ENCODE peak calls at places on chromosomes 12 and 14, in seven cellular contexts. One of them, this sample, is unnamed.

GRCh38 chr14:71142375-71143038 is 235.2 kb downstream of the PCNX1 start:
- DNase-seq in SJSA1: no peak
- DNase-seq in fibroblast of lung: peak; percentile 100
- DNase-seq in astrocyte: peak; percentile 100
- DNase-seq in CD4-positive, CD25-positive, alpha-beta regulatory T cell: no peak
- DNase-seq in thyroid gland: no peak
- DNase-seq in tibial nerve: no peak
- DNase-seq in this sample: peak; percentile 42

GRCh38 chr12:116319851-116320621 is 42.5 kb upstream of the MED13L start:
- DNase-seq in astrocyte: peak; percentile 97
- DNase-seq in CD4-positive, CD25-positive, alpha-beta regulatory T cell: no peak
- DNase-seq in fibroblast of lung: peak; percentile 98
- DNase-seq in SJSA1: peak; percentile 52
- DNase-seq in thyroid gland: peak; percentile 31
- DNase-seq in tibial nerve: no peak
- DNase-seq in this sample: no peak

GRCh38 chr12:89949457-89950195 is 241.0 kb upstream of the ATP2B1 start:
- DNase-seq in CD4-positive, CD25-positive, alpha-beta regulatory T cell: peak; percentile 51
- DNase-seq in thyroid gland: no peak
- DNase-seq in astrocyte: peak; percentile 78
- DNase-seq in SJSA1: no peak
- DNase-seq in fibroblast of lung: peak; percentile 83
- DNase-seq in tibial nerve: no peak
- DNase-seq in this sample: peak; percentile 36

GRCh38 chr12:66154776-66155175 is 15.0 kb downstream of the TMBIM4 start:
- DNase-seq in tibial nerve: no peak
- DNase-seq in astrocyte: no peak
- DNase-seq in SJSA1: no peak
- DNase-seq in CD4-positive, CD25-positive, alpha-beta regulatory T cell: no peak
- DNase-seq in fibroblast of lung: peak; percentile 25
- DNase-seq in thyroid gland: no peak
- DNase-seq in this sample: no peak

GRCh38 chr14:54589843-54590242 is 22.9 kb downstream of the SAMD4A start:
- DNase-seq in CD4-positive, CD25-positive, alpha-beta regulatory T cell: no peak
- DNase-seq in fibroblast of lung: peak; percentile 41
- DNase-seq in tibial nerve: no peak
- DNase-seq in astrocyte: no peak
- DNase-seq in SJSA1: no peak
- DNase-seq in thyroid gland: no peak
- DNase-seq in this sample: no peak

GRCh38 chr14:71355324-71356201 is 448.3 kb downstream of the PCNX1 start:
- DNase-seq in tibial nerve: no peak
- DNase-seq in thyroid gland: peak; percentile 34
- DNase-seq in CD4-positive, CD25-positive, alpha-beta regulatory T cell: no peak
- DNase-seq in astrocyte: peak; percentile 86
- DNase-seq in fibroblast of lung: peak; percentile 87
- DNase-seq in SJSA1: no peak
- DNase-seq in this sample: no peak

GRCh38 chr12:1630081-1630826 is 1.2 kb downstream of the WNT5B start:
- DNase-seq in SJSA1: peak; percentile 26
- DNase-seq in CD4-positive, CD25-positive, alpha-beta regulatory T cell: no peak
- DNase-seq in fibroblast of lung: no peak
- DNase-seq in thyroid gland: peak; percentile 69
- DNase-seq in astrocyte: no peak
- DNase-seq in tibial nerve: peak; percentile 41
- DNase-seq in this sample: peak; percentile 23

GRCh38 chr12:452667-453210 is 7.0 kb upstream of the B4GALNT3 start:
- DNase-seq in SJSA1: no peak
- DNase-seq in astrocyte: no peak
- DNase-seq in tibial nerve: no peak
- DNase-seq in thyroid gland: no peak
- DNase-seq in fibroblast of lung: no peak
- DNase-seq in CD4-positive, CD25-positive, alpha-beta regulatory T cell: peak; percentile 7
- DNase-seq in this sample: peak; percentile 62

GRCh38 chr14:25014440-25014839 is 35.5 kb downstream of the STXBP6 start:
- DNase-seq in tibial nerve: no peak
- DNase-seq in thyroid gland: peak; percentile 61
- DNase-seq in SJSA1: no peak
- DNase-seq in astrocyte: no peak
- DNase-seq in CD4-positive, CD25-positive, alpha-beta regulatory T cell: no peak
- DNase-seq in fibroblast of lung: no peak
- DNase-seq in this sample: no peak

GRCh38 chr14:104112113-104112505 is 26.3 kb upstream of the KIF26A start:
- DNase-seq in tibial nerve: no peak
- DNase-seq in fibroblast of lung: no peak
- DNase-seq in CD4-positive, CD25-positive, alpha-beta regulatory T cell: no peak
- DNase-seq in astrocyte: no peak
- DNase-seq in SJSA1: no peak
- DNase-seq in thyroid gland: no peak
- DNase-seq in this sample: no peak

GRCh38 chr12:14871886-14872285 is 13.8 kb downstream of the MGP start:
- DNase-seq in SJSA1: no peak
- DNase-seq in CD4-positive, CD25-positive, alpha-beta regulatory T cell: no peak
- DNase-seq in fibroblast of lung: no peak
- DNase-seq in tibial nerve: no peak
- DNase-seq in thyroid gland: no peak
- DNase-seq in astrocyte: no peak
- DNase-seq in this sample: no peak

GRCh38 chr12:131085125-131085815 is 131.6 kb downstream of the ADGRD1 start:
- DNase-seq in astrocyte: no peak
- DNase-seq in tibial nerve: peak; percentile 3
- DNase-seq in thyroid gland: peak; percentile 2
- DNase-seq in fibroblast of lung: no peak
- DNase-seq in SJSA1: no peak
- DNase-seq in CD4-positive, CD25-positive, alpha-beta regulatory T cell: no peak
- DNase-seq in this sample: no peak

GRCh38 chr12:46555379-46555778 is 182.8 kb upstream of the SLC38A2 start:
- DNase-seq in SJSA1: peak; percentile 67
- DNase-seq in tibial nerve: no peak
- DNase-seq in CD4-positive, CD25-positive, alpha-beta regulatory T cell: no peak
- DNase-seq in astrocyte: peak; percentile 90
- DNase-seq in thyroid gland: no peak
- DNase-seq in fibroblast of lung: peak; percentile 91
- DNase-seq in this sample: no peak

GRCh38 chr14:95774265-95775160 is 60.6 kb upstream of the TCL1A start:
- DNase-seq in SJSA1: peak; percentile 34
- DNase-seq in CD4-positive, CD25-positive, alpha-beta regulatory T cell: peak; percentile 2
- DNase-seq in thyroid gland: peak; percentile 23
- DNase-seq in fibroblast of lung: peak; percentile 4
- DNase-seq in astrocyte: no peak
- DNase-seq in tibial nerve: peak; percentile 35
- DNase-seq in this sample: peak; percentile 24

GRCh38 chr14:31945074-31945613 is 132.0 kb upstream of the ARHGAP5 start:
- DNase-seq in astrocyte: no peak
- DNase-seq in SJSA1: no peak
- DNase-seq in fibroblast of lung: no peak
- DNase-seq in thyroid gland: no peak
- DNase-seq in CD4-positive, CD25-positive, alpha-beta regulatory T cell: no peak
- DNase-seq in tibial nerve: no peak
- DNase-seq in this sample: no peak

GRCh38 chr14:97177016-97177415 is 379.8 kb downstream of the VRK1 start:
- DNase-seq in tibial nerve: no peak
- DNase-seq in SJSA1: peak; percentile 5
- DNase-seq in astrocyte: no peak
- DNase-seq in CD4-positive, CD25-positive, alpha-beta regulatory T cell: peak; percentile 25
- DNase-seq in thyroid gland: no peak
- DNase-seq in fibroblast of lung: peak; percentile 12
- DNase-seq in this sample: no peak

GRCh38 chr12:3751151-3752095 is 1.5 kb downstream of the CRACR2A start:
- DNase-seq in astrocyte: no peak
- DNase-seq in thyroid gland: no peak
- DNase-seq in CD4-positive, CD25-positive, alpha-beta regulatory T cell: no peak
- DNase-seq in tibial nerve: no peak
- DNase-seq in SJSA1: no peak
- DNase-seq in fibroblast of lung: no peak
- DNase-seq in this sample: no peak
- H3K4me3 ChIP-seq in astrocyte: peak overlapping the region; percentile 55
- H3K4me3 ChIP-seq in thyroid gland: no peak overlapping the region
- H3K4me3 ChIP-seq in CD4-positive, CD25-positive, alpha-beta regulatory T cell: peak overlapping the region; percentile 91
- H3K4me3 ChIP-seq in tibial nerve: peak overlapping the region; percentile 68
- H3K4me3 ChIP-seq in SJSA1: no peak overlapping the region
- H3K4me3 ChIP-seq in fibroblast of lung: no peak overlapping the region
- H3K4me3 ChIP-seq in this sample: peak overlapping the region; percentile 63

GRCh38 chr14:68971411-68972035 is 7.6 kb downstream of the ACTN1 start:
- DNase-seq in astrocyte: no peak
- DNase-seq in thyroid gland: no peak
- DNase-seq in tibial nerve: no peak
- DNase-seq in fibroblast of lung: no peak
- DNase-seq in CD4-positive, CD25-positive, alpha-beta regulatory T cell: no peak
- DNase-seq in SJSA1: no peak
- DNase-seq in this sample: no peak

GRCh38 chr14:68969278-68969677 is 9.8 kb downstream of the ACTN1 start:
- DNase-seq in fibroblast of lung: no peak
- DNase-seq in CD4-positive, CD25-positive, alpha-beta regulatory T cell: no peak
- DNase-seq in thyroid gland: no peak
- DNase-seq in astrocyte: no peak
- DNase-seq in tibial nerve: no peak
- DNase-seq in SJSA1: no peak
- DNase-seq in this sample: no peak

GRCh38 chr14:68972507-68973272 is 6.4 kb downstream of the ACTN1 start:
- DNase-seq in fibroblast of lung: peak; percentile 42
- DNase-seq in CD4-positive, CD25-positive, alpha-beta regulatory T cell: no peak
- DNase-seq in thyroid gland: no peak
- DNase-seq in SJSA1: no peak
- DNase-seq in astrocyte: no peak
- DNase-seq in tibial nerve: no peak
- DNase-seq in this sample: no peak

GRCh38 chr14:68970096-68970612 is 8.9 kb downstream of the ACTN1 start:
- DNase-seq in astrocyte: no peak
- DNase-seq in SJSA1: no peak
- DNase-seq in CD4-positive, CD25-positive, alpha-beta regulatory T cell: peak; percentile 18
- DNase-seq in fibroblast of lung: no peak
- DNase-seq in thyroid gland: peak; percentile 37
- DNase-seq in tibial nerve: no peak
- DNase-seq in this sample: peak; percentile 30

GRCh38 chr14:68970736-68971135 is 8.4 kb downstream of the ACTN1 start:
- DNase-seq in tibial nerve: no peak
- DNase-seq in thyroid gland: no peak
- DNase-seq in astrocyte: no peak
- DNase-seq in CD4-positive, CD25-positive, alpha-beta regulatory T cell: no peak
- DNase-seq in fibroblast of lung: no peak
- DNase-seq in SJSA1: no peak
- DNase-seq in this sample: no peak
- H3K27ac ChIP-seq in tibial nerve: peak overlapping the region; percentile 59
- H3K27ac ChIP-seq in thyroid gland: peak overlapping the region; percentile 35
- H3K27ac ChIP-seq in astrocyte: peak overlapping the region; percentile 26
- H3K27ac ChIP-seq in CD4-positive, CD25-positive, alpha-beta regulatory T cell: peak overlapping the region; percentile 86
- H3K27ac ChIP-seq in fibroblast of lung: no peak overlapping the region
- H3K27ac ChIP-seq in SJSA1: peak overlapping the region; percentile 13
- H3K27ac ChIP-seq in this sample: peak overlapping the region; percentile 73

GRCh38 chr12:57479376-57480115 is at the start of gene ARHGAP9:
- DNase-seq in thyroid gland: no peak
- DNase-seq in CD4-positive, CD25-positive, alpha-beta regulatory T cell: peak; percentile 53
- DNase-seq in fibroblast of lung: no peak
- DNase-seq in SJSA1: no peak
- DNase-seq in astrocyte: no peak
- DNase-seq in tibial nerve: no peak
- DNase-seq in this sample: no peak

GRCh38 chr12:57477710-57478681 is 1.7 kb downstream of the ARHGAP9 start:
- DNase-seq in CD4-positive, CD25-positive, alpha-beta regulatory T cell: peak; percentile 57
- DNase-seq in astrocyte: peak; percentile 35
- DNase-seq in tibial nerve: no peak
- DNase-seq in SJSA1: no peak
- DNase-seq in thyroid gland: no peak
- DNase-seq in fibroblast of lung: peak; percentile 50
- DNase-seq in this sample: peak; percentile 24

GRCh38 chr12:57476993-57477709 is 2.5 kb downstream of the ARHGAP9 start:
- DNase-seq in CD4-positive, CD25-positive, alpha-beta regulatory T cell: no peak
- DNase-seq in thyroid gland: no peak
- DNase-seq in fibroblast of lung: no peak
- DNase-seq in astrocyte: no peak
- DNase-seq in tibial nerve: no peak
- DNase-seq in SJSA1: peak; percentile 75
- DNase-seq in this sample: no peak

GRCh38 chr12:57476162-57476992 is 3.3 kb downstream of the ARHGAP9 start:
- DNase-seq in astrocyte: no peak
- DNase-seq in thyroid gland: no peak
- DNase-seq in fibroblast of lung: no peak
- DNase-seq in CD4-positive, CD25-positive, alpha-beta regulatory T cell: peak; percentile 38
- DNase-seq in SJSA1: no peak
- DNase-seq in tibial nerve: no peak
- DNase-seq in this sample: peak; percentile 81

GRCh38 chr12:57479043-57479375 is 657 bp downstream of the ARHGAP9 start:
- DNase-seq in tibial nerve: no peak
- DNase-seq in SJSA1: no peak
- DNase-seq in astrocyte: no peak
- DNase-seq in CD4-positive, CD25-positive, alpha-beta regulatory T cell: no peak
- DNase-seq in thyroid gland: no peak
- DNase-seq in fibroblast of lung: no peak
- DNase-seq in this sample: no peak
- H3K4me1 ChIP-seq in tibial nerve: peaks cover 17% of the 10 kb centered on the region
- H3K4me1 ChIP-seq in SJSA1: peaks cover 67% of the 10 kb centered on the region
- H3K4me1 ChIP-seq in astrocyte: peaks cover 13% of the 10 kb centered on the region
- H3K4me1 ChIP-seq in CD4-positive, CD25-positive, alpha-beta regulatory T cell: peaks cover 79% of the 10 kb centered on the region
- H3K4me1 ChIP-seq in thyroid gland: peaks cover 16% of the 10 kb centered on the region
- H3K4me1 ChIP-seq in fibroblast of lung: peaks cover 5% of the 10 kb centered on the region
- H3K4me1 ChIP-seq in this sample: peaks cover 61% of the 10 kb centered on the region

GRCh38 chr12:22729898-22730443 is 105.0 kb downstream of the ETNK1 start:
- DNase-seq in SJSA1: peak; percentile 41
- DNase-seq in CD4-positive, CD25-positive, alpha-beta regulatory T cell: no peak
- DNase-seq in fibroblast of lung: peak; percentile 93
- DNase-seq in thyroid gland: no peak
- DNase-seq in tibial nerve: no peak
- DNase-seq in astrocyte: peak; percentile 92
- DNase-seq in this sample: no peak
- H3K4me3 ChIP-seq in SJSA1: no peak overlapping the region
- H3K4me3 ChIP-seq in CD4-positive, CD25-positive, alpha-beta regulatory T cell: no peak overlapping the region
- H3K4me3 ChIP-seq in fibroblast of lung: no peak overlapping the region
- H3K4me3 ChIP-seq in thyroid gland: no peak overlapping the region
- H3K4me3 ChIP-seq in tibial nerve: no peak overlapping the region
- H3K4me3 ChIP-seq in astrocyte: no peak overlapping the region
- H3K4me3 ChIP-seq in this sample: no peak overlapping the region

GRCh38 chr12:104504151-104504550 is 47.4 kb downstream of the CHST11 start:
- DNase-seq in tibial nerve: no peak
- DNase-seq in fibroblast of lung: no peak
- DNase-seq in thyroid gland: no peak
- DNase-seq in astrocyte: no peak
- DNase-seq in CD4-positive, CD25-positive, alpha-beta regulatory T cell: no peak
- DNase-seq in SJSA1: no peak
- DNase-seq in this sample: no peak
- H3K27ac ChIP-seq in tibial nerve: no peak overlapping the region
- H3K27ac ChIP-seq in fibroblast of lung: no peak overlapping the region
- H3K27ac ChIP-seq in thyroid gland: no peak overlapping the region
- H3K27ac ChIP-seq in astrocyte: no peak overlapping the region
- H3K27ac ChIP-seq in CD4-positive, CD25-positive, alpha-beta regulatory T cell: no peak overlapping the region
- H3K27ac ChIP-seq in SJSA1: no peak overlapping the region
- H3K27ac ChIP-seq in this sample: no peak overlapping the region

DNA sequence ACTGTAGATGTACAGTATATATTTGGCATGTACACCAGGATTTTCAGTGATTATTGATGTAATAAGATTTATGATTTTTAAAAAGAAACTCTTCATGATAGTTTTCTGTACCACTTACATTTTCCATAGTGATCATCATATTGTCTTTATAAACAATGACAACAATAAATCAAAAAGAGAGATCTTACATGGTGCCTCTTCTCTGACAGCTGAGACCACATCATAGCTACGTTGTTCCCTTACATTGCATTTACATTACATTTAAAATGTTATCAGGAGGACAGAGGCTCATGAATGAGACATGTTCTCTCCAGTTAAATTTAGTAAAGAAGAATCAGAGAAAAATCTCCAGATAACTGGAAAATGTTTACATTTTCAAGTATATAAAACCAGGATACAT is 112.4 kb downstream of the PRKCH start:
- DNase-seq in astrocyte: no peak
- DNase-seq in CD4-positive, CD25-positive, alpha-beta regulatory T cell: no peak
- DNase-seq in fibroblast of lung: no peak
- DNase-seq in tibial nerve: no peak
- DNase-seq in thyroid gland: no peak
- DNase-seq in SJSA1: no peak
- DNase-seq in this sample: no peak
- H3K4me1 ChIP-seq in astrocyte: no peaks in the 10 kb centered on the region
- H3K4me1 ChIP-seq in CD4-positive, CD25-positive, alpha-beta regulatory T cell: peaks cover 90% of the 10 kb centered on the region
- H3K4me1 ChIP-seq in fibroblast of lung: no peaks in the 10 kb centered on the region
- H3K4me1 ChIP-seq in tibial nerve: peaks cover 2% of the 10 kb centered on the region
- H3K4me1 ChIP-seq in thyroid gland: peaks cover 45% of the 10 kb centered on the region
- H3K4me1 ChIP-seq in SJSA1: peaks cover 7% of the 10 kb centered on the region
- H3K4me1 ChIP-seq in this sample: peaks cover 94% of the 10 kb centered on the region